ENCODE peak calls at places on chromosomes 13 and 19, in ten cellular contexts. Z is HuH-7.5; U is germinal center; E is activated CD4-positive, CD25-positive, alpha-beta regulatory T cell treated with anti-CD3 and anti-CD28 coated beads, Interleukin-2, amount 50 U/mL, for 16 hours; C is right lobe of liver; Y is neural crest cell; X is thoracic aorta; B is endodermal cell; J is CD4-positive, alpha-beta T cell; G is kidney epithelial cell. T is an unnamed sample.

GRCh38 chr13:98413796-98414195 is 163.1 kb downstream of the STK24 start:
- DNase-seq in B (no peak), J (no peak), U (no peak), C (no peak), Y (no peak), E (no peak), X (no peak), Z (no peak), G (no peak), T (no peak)

GRCh38 chr13:112852392-112852791 is 116.6 kb upstream of the MCF2L start:
- DNase-seq in Y (no peak), G (no peak), U (no peak), J (peak; percentile 21), B (no peak), X (no peak), C (no peak), E (no peak), Z (no peak), T (no peak)

GRCh38 chr13:110354209-110354627 is 47.1 kb downstream of the COL4A2 start:
- DNase-seq in J (no peak), X (no peak), E (no peak), Z (no peak), C (no peak), Y (no peak), G (no peak), U (no peak), B (no peak), T (no peak)

GRCh38 chr13:67880916-67881315 is 650.8 kb upstream of the PCDH9 start:
- DNase-seq in X (no peak), U (no peak), C (no peak), E (no peak), Z (no peak), J (no peak), G (no peak), Y (no peak), B (no peak), T (no peak)

GRCh38 chr19:5340637-5341447 is at the start of gene PTPRS:
- DNase-seq in G (peak; percentile 9), C (peak; percentile 67), Y (peak; percentile 92), E (peak; percentile 6), Z (peak; percentile 58), U (peak; percentile 92), J (peak; percentile 55), B (peak; percentile 95), X (no peak), T (no peak)

GRCh38 chr19:37594982-37595382 is 306 bp downstream of the ZNF540 start:
- DNase-seq in Y (no peak), J (peak; percentile 56), E (peak; percentile 43), X (peak; percentile 37), U (no peak), C (peak; percentile 71), Z (no peak), G (no peak), B (no peak), T (peak; percentile 3)

GRCh38 chr19:56253737-56254136 is 18.8 kb upstream of the EDDM13 start:
- DNase-seq in X (no peak), Y (no peak), U (peak; percentile 46), C (no peak), Z (peak; percentile 37), G (peak; percentile 19), B (no peak), J (no peak), E (no peak), T (no peak)

GRCh38 chr19:44587863-44588752 is 25.3 kb upstream of the IGSF23 start:
- DNase-seq in X (no peak), U (no peak), Y (no peak), J (no peak), G (peak; percentile 89), Z (no peak), B (no peak), C (no peak), E (no peak), T (no peak)

GRCh38 chr19:1747285-1748114 is 5.8 kb upstream of the ONECUT3 start:
- DNase-seq in Z (no peak), X (no peak), B (peak; percentile 91), E (no peak), C (no peak), G (peak; percentile 73), Y (no peak), U (no peak), J (no peak), T (no peak)

GRCh38 chr13:64007334-64007733 is 2591.7 kb upstream of the PCDH20 start:
- DNase-seq in U (no peak), J (no peak), Z (no peak), G (no peak), Y (no peak), X (no peak), E (no peak), C (no peak), B (no peak), T (no peak)

GRCh38 chr13:66546534-66547379 is 683.4 kb downstream of the PCDH9 start:
- DNase-seq in B (no peak), C (no peak), X (no peak), U (no peak), Y (no peak), J (no peak), E (no peak), G (no peak), Z (no peak), T (no peak)

GRCh38 chr13:27358420-27358819 is 66.0 kb upstream of the GTF3A start:
- DNase-seq in X (no peak), J (no peak), B (no peak), Z (no peak), E (no peak), G (no peak), U (no peak), Y (no peak), C (no peak), T (no peak)